ENCODE peak calls at places on chromosome 21, in six cellular contexts. U is K562, V is H1, P is GM12878, R is HCT116, B is SK-N-SH. G is an unnamed sample.

GRCh38 chr21:20004353-20004752 is 993.9 kb upstream of the NCAM2 start:
- DNase-seq in U (no peak), R (no peak), P (no peak), B (no peak), V (no peak), G (peak; percentile 20)

GRCh38 chr21:16264314-16264713 is 534.5 kb downstream of the USP25 start:
- DNase-seq in U (no peak), R (no peak), V (no peak), P (no peak), B (no peak), G (no peak)

GRCh38 chr21:26441081-26441610 is 131.9 kb downstream of the CYYR1 start:
- DNase-seq in U (no peak), B (no peak), R (no peak), V (no peak), P (no peak), G (no peak)

GRCh38 chr21:46461909-46462308 is 3.2 kb downstream of the DIP2A start:
- DNase-seq in R (no peak), U (no peak), B (no peak), P (no peak), V (no peak), G (no peak)

GRCh38 chr21:40546657-40547056 is 300.3 kb downstream of the DSCAM start:
- DNase-seq in P (no peak), V (no peak), U (no peak), R (no peak), B (no peak), G (no peak)

GRCh38 chr21:46125846-46126301 is 28.0 kb downstream of the COL6A2 start:
- DNase-seq in V (no peak), P (no peak), R (no peak), U (no peak), B (no peak), G (no peak)

GRCh38 chr21:39316062-39316461 is 2.6 kb upstream of the BRWD1 start:
- DNase-seq in U (no peak), P (no peak), B (no peak), R (no peak), V (no peak), G (no peak)

GRCh38 chr21:31181089-31181757 is 142.9 kb upstream of the KRTAP19-8 start:
- DNase-seq in V (no peak), R (no peak), P (no peak), U (no peak), B (no peak), G (no peak)

GRCh38 chr21:34336756-34337391 is 26.9 kb upstream of the KCNE2 start:
- DNase-seq in U (no peak), P (no peak), R (no peak), V (no peak), B (no peak), G (no peak)

GRCh38 chr21:38095220-38095619 is 161.6 kb upstream of the KCNJ15 start:
- DNase-seq in B (no peak), V (no peak), R (no peak), P (no peak), U (no peak), G (no peak)

GRCh38 chr21:38282921-38283320 is 26.1 kb downstream of the KCNJ15 start:
- DNase-seq in P (no peak), V (no peak), B (no peak), U (no peak), R (no peak), G (no peak)

GRCh38 chr21:34364921-34365320 is 1.1 kb downstream of the KCNE2 start:
- DNase-seq in U (no peak), V (no peak), B (no peak), R (no peak), P (no peak), G (no peak)

GRCh38 chr21:45278156-45278911 is 9.4 kb downstream of the POFUT2 start:
- DNase-seq in P (no peak), U (peak; percentile 49), B (no peak), R (no peak), V (no peak), G (no peak)

GRCh38 chr21:39727401-39728120 is 17.4 kb upstream of the IGSF5 start:
- DNase-seq in P (no peak), U (no peak), V (no peak), B (no peak), R (no peak), G (no peak)

GRCh38 chr21:28150021-28150420 is 842.7 kb downstream of the LTN1 start:
- DNase-seq in V (no peak), P (no peak), B (no peak), R (no peak), U (no peak), G (no peak)

GRCh38 chr21:31253684-31254083 is 90.4 kb downstream of the TIAM1 start:
- DNase-seq in B (no peak), V (no peak), U (no peak), P (no peak), R (no peak), G (no peak)

GRCh38 chr21:36388835-36389234 is 3.6 kb downstream of the CHAF1B start:
- DNase-seq in P (no peak), U (no peak), R (no peak), B (peak; percentile 49), V (peak; percentile 33), G (peak; percentile 31)

GRCh38 chr21:27802816-27803475 is 836.1 kb upstream of the ADAMTS5 start:
- DNase-seq in B (peak; percentile 27), V (peak; percentile 17), P (no peak), R (no peak), U (peak; percentile 32), G (no peak)

GRCh38 chr21:26806734-26807372 is 38.4 kb downstream of the ADAMTS1 start:
- DNase-seq in R (no peak), B (no peak), P (no peak), V (no peak), U (no peak), G (no peak)

GRCh38 chr21:35329940-35330670 is 281.0 kb upstream of the RUNX1 start:
- DNase-seq in V (no peak), P (no peak), U (no peak), R (no peak), B (no peak), G (no peak)

GRCh38 chr21:27799861-27800260 is 833.0 kb upstream of the ADAMTS5 start:
- DNase-seq in B (no peak), U (no peak), R (no peak), V (no peak), P (no peak), G (no peak)

GRCh38 chr21:46269466-46269865 is 15.9 kb downstream of the MCM3AP start:
- DNase-seq in R (no peak), B (no peak), V (no peak), P (no peak), U (no peak), G (peak; percentile 38)

GRCh38 chr21:45831991-45832740 is 149.4 kb upstream of the COL6A1 start:
- DNase-seq in P (no peak), R (no peak), V (no peak), U (no peak), B (no peak), G (no peak)

GRCh38 chr21:46142581-46143473 is 12.6 kb downstream of the FTCD start:
- DNase-seq in R (no peak), V (no peak), P (no peak), B (no peak), U (no peak), G (no peak)

GRCh38 chr21:43575466-43575841 is 83.8 kb downstream of the HSF2BP start:
- DNase-seq in V (no peak), P (no peak), U (no peak), R (no peak), B (no peak), G (no peak)
- TF ChIP-seq JUND in V (no peak), P (no peak), U (no peak), R (no peak), B (no peak), G (no peak)

GRCh38 chr21:17386498-17386897 is 126.3 kb upstream of the CXADR start:
- DNase-seq in R (no peak), U (no peak), P (no peak), V (no peak), B (no peak), G (no peak)

GRCh38 chr21:17388226-17388625 is 124.6 kb upstream of the CXADR start:
- DNase-seq in B (no peak), V (no peak), U (no peak), R (no peak), P (no peak), G (no peak)

GRCh38 chr21:17389311-17389710 is 123.5 kb upstream of the CXADR start:
- DNase-seq in V (no peak), U (no peak), R (no peak), B (no peak), P (no peak), G (no peak)

GRCh38 chr21:17390575-17390974 is 122.3 kb upstream of the CXADR start:
- DNase-seq in P (no peak), B (no peak), U (no peak), V (no peak), R (no peak), G (no peak)

GRCh38 chr21:17387030-17387617 is 125.7 kb upstream of the CXADR start:
- DNase-seq in U (peak; percentile 71), V (no peak), B (peak; percentile 52), R (peak; percentile 51), P (peak; percentile 1), G (peak; percentile 77)
- TF ChIP-seq JUND in U (no peak), V (no peak), B (no peak), R (no peak), P (no peak), G (no peak)

DNA sequence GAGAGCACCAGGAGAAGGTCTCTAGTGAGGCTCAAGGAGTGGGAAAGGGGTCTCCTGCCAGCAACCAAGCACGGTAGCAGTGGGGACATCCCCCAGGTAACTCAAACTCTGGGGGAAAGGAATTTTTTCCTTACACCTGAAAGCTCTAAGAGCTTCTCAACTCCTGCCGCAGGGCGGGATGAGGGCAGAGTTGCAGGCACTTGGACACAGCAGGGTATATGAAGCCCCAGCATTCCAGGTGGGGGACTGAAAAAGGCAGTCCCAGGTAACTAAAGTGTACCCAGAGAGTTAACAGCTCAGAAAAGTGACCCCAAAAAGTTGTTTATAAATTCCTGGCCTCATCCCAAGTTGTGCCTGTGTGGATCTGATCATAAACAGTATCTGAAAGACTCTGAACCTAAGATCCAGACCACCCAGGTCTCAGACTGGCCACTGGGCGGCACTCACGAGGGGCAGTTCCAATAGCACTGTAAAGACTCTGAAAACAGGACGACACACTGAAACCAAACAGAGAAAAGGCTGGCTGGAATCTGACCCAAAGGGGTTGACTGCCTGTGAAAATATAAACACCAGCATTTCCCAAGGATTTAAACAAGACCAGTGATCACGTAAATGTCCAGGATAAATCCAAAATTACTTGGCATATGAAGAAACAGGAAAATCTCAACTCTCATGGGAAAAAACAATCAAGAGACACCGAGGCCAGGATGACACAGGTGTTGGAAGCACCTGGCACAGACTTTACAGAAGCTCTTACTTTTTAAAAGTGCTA is 47.5 kb downstream of the HSF2BP start:
- DNase-seq in B (peak; percentile 73), R (peak; percentile 59), P (no peak), V (peak; percentile 19), U (peak; percentile 80), G (peak; percentile 74)
- TF ChIP-seq JUND in B (no peak), R (no peak), P (no peak), V (no peak), U (no peak), G (no peak)

DNA sequence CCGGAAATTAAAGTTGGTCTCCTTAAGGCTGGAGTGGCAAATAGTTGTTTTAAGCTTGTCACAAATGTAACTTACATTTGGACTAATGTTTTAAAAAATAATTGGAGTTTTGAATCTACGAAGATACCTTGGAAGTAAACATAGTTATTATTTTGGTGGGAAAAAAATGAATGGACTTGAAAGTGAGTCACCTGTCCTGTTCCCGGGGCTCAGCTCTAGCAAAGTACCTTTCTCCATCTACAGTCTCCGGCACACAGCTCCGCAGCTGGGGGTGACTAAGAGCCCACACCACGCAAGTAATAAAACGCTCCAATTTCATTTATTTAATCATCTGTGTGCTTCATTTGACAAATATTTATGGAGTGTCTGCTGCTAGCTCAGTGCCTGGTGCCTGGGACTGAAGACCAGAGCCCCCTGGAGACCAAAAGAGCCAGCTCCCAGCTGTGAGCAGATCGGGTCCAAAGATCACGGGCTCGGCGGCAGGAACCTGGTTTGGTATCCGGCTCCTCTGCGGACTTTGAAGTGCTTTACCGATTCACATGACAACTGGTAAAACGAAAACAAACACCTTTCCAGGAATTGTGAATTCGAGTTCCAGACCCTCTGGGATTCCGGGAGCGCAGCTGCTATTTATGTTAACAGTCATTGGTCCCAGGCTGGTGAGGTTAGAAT is 1.7 kb upstream of the RIPK4 start:
- DNase-seq in P (no peak), V (no peak), B (peak; percentile 60), R (peak; percentile 32), U (peak; percentile 14), G (peak; percentile 56)
- TF ChIP-seq JUND in P (no peak), V (no peak), B (peak; percentile 44), R (no peak), U (no peak), G (no peak)

G was measured in T47D.